ENCODE peak calls at places on chromosome 17, in six cellular contexts. M is mammary epithelial cell, K is sigmoid colon, L is pancreas, X is mesendoderm, J is esophagus squamous epithelium. C is an unnamed sample. For H3K27me3, the result is how much of the 10 kb centered on the place peaks cover.

GRCh38 chr17:42276609-42277341 is 584 bp upstream of the STAT5B start:
- DNase-seq in X (peak), L (peak), M (peak), K (peak), J (no peak), C (no peak)

GRCh38 chr17:72479113-72479512 is 358.3 kb downstream of the SOX9 start:
- DNase-seq in K (no peak), X (no peak), L (peak), M (no peak), J (no peak), C (no peak)

GRCh38 chr17:17572010-17572785 is 19.3 kb downstream of the PEMT start:
- DNase-seq in M (no peak), L (no peak), J (no peak), K (no peak), X (no peak), C (no peak)

GRCh38 chr17:54754560-54754959 is 146.1 kb upstream of the TOM1L1 start:
- DNase-seq in K (no peak), L (no peak), M (no peak), J (no peak), X (peak), C (no peak)

GRCh38 chr17:67557921-67558320 is 159.8 kb upstream of the NOL11 start:
- DNase-seq in K (peak), L (no peak), X (no peak), J (no peak), M (no peak), C (no peak)

GRCh38 chr17:835263-835662 is 53.1 kb downstream of the MRM3 start:
- DNase-seq in X (peak), L (no peak), M (peak), J (no peak), K (peak), C (no peak)

GRCh38 chr17:36198831-36199465 is 2.4 kb upstream of the CCL3L1 start:
- DNase-seq in J (no peak), X (peak), M (no peak), K (no peak), L (no peak), C (no peak)

GRCh38 chr17:535165-535564 is 179.5 kb downstream of the VPS53 start:
- DNase-seq in J (no peak), M (no peak), L (no peak), X (no peak), K (no peak), C (no peak)

GRCh38 chr17:61309857-61310256 is 89.8 kb upstream of the TBX2 start:
- DNase-seq in K (no peak), J (no peak), X (no peak), M (peak), L (no peak), C (no peak)

GRCh38 chr17:39671651-39672521 is 3.6 kb downstream of the PNMT start:
- DNase-seq in K (no peak), L (peak), X (peak), M (peak), J (no peak), C (no peak)

GRCh38 chr17:33260638-33261037 is 32.5 kb downstream of the ASIC2 start:
- DNase-seq in J (no peak), M (no peak), X (no peak), L (no peak), K (no peak), C (no peak)

GRCh38 chr17:29569245-29569950 is 897 bp downstream of the TP53I13 start:
- DNase-seq in K (peak), L (no peak), M (peak), X (peak), J (no peak), C (no peak)

GRCh38 chr17:21191698-21192097 is 22.3 kb downstream of the TMEM11 start:
- DNase-seq in M (no peak), L (no peak), X (no peak), K (no peak), J (no peak), C (no peak)

GRCh38 chr17:59371426-59372099 is 40.1 kb downstream of the YPEL2 start:
- DNase-seq in M (no peak), L (no peak), K (peak), X (no peak), J (no peak), C (no peak)

GRCh38 chr17:77594416-77595209 is 363.9 kb upstream of the TNRC6C start:
- DNase-seq in X (no peak), M (no peak), K (peak), L (no peak), J (no peak), C (peak)

GRCh38 chr17:5832886-5833285 is 237.3 kb upstream of the WSCD1 start:
- DNase-seq in L (no peak), K (no peak), X (peak), M (peak), J (no peak), C (no peak)

GRCh38 chr17:16932611-16933010 is 39.3 kb downstream of the TNFRSF13B start:
- DNase-seq in J (no peak), L (no peak), M (no peak), K (peak), X (no peak), C (no peak)

GRCh38 chr17:47192549-47192948 is 3.5 kb upstream of the CDC27 start:
- DNase-seq in J (no peak), L (no peak), M (no peak), X (no peak), K (no peak), C (no peak)

DNA sequence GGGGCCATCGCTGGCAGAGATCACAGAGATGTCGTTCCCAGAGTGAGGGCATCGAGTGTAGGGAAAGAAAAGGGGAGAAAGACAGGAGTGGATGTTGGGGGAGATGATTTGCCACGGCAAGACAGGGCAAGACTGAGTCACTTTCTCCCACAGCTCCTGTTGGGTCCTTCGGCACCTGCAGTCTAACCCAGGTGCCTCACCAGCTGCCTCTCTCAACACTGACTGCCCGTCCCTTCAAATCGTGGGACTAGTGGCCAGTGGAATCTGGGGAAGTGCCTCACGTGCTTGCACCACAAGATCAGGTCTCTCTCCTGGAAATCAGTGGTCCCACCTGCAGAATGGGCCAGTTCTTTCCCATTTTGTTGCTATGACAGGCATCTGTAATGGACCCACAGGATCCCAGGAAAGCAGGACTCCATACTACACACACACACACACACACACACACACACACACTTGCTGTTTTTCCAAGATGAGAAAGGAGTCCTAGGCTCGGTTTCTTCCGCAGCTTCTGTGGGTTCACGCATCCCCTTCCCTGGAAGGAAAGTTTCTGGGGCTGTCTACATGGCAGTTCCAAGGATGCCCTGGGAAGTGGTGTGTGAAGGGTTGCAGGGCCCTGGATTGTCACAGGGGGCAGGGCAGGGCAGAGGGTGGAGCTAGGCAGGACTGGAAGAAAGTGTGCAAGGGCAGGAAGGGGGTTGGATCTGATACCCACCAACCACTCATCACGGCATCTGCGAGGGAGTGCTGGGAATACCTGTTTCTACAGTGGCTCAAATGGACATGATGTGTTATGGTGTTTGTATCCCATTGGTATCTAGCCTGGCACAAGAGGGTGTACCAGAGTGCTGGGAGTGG is 10.2 kb upstream of the CBX8 start:
- DNase-seq in M (no peak), J (no peak), X (no peak), K (no peak), L (no peak), C (no peak)
- H3K27me3 ChIP-seq in M (under half), J (half or more), X (half or more), K (half or more), L (under half), C (half or more)

GRCh38 chr17:69717214-69717613 is 302.7 kb downstream of the MAP2K6 start:
- DNase-seq in J (no peak), L (no peak), M (no peak), X (peak), K (no peak), C (no peak)

GRCh38 chr17:69716571-69716970 is 302.1 kb downstream of the MAP2K6 start:
- DNase-seq in X (no peak), L (no peak), M (no peak), J (no peak), K (no peak), C (no peak)

GRCh38 chr17:69717819-69718218 is 303.3 kb downstream of the MAP2K6 start:
- DNase-seq in M (no peak), J (no peak), X (no peak), K (no peak), L (no peak), C (no peak)

GRCh38 chr17:69722518-69722917 is 308.0 kb downstream of the MAP2K6 start:
- DNase-seq in L (no peak), M (no peak), J (no peak), K (no peak), X (no peak), C (no peak)

DNA sequence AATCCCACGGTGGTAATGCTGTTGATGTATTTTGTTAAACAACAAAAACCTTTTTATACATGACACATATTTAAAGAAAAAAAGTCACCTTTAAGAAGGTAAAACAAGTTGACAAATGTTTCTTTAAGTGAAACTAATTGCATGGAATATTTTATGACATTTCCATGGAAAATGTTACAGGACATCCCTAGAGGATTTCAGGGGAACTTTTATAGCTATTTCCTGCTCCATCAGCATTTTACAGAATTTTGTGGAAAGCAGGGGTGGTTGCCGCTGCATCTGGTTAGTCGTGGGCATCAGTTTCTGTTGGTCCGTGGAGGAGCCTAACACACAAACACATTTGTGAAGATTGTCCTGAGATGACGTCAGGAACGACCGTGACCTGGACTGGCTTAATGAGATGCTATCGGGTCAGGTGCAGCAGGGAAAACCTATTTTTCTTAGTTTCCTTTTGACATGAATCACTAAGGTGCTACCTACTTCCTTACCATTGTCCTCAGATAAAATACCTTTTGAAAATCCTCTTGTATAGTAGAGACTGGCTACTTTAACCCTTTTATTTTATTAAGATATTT is 305.1 kb downstream of the MAP2K6 start:
- DNase-seq in J (no peak), K (no peak), L (no peak), M (no peak), X (no peak), C (no peak)
- H3K27me3 ChIP-seq in J (under half), K (under half), L (under half), M (under half), X (under half), C (under half)

GRCh38 chr17:4576729-4577322 is 7.5 kb upstream of the SMTNL2 start:
- DNase-seq in X (peak), L (no peak), M (no peak), J (no peak), K (no peak), C (peak)
- H3K27me3 ChIP-seq in X (under half), L (under half), M (under half), J (under half), K (under half), C (under half)

GRCh38 chr17:37740861-37741260 is 4.0 kb downstream of the HNF1B start:
- DNase-seq in J (no peak), M (no peak), K (no peak), L (no peak), X (no peak), C (no peak)
- H3K27me3 ChIP-seq in J (under half), M (half or more), K (half or more), L (under half), X (under half), C (under half)

GRCh38 chr17:48582750-48583069 is 4.6 kb upstream of the HOXB4 start:
- DNase-seq in J (no peak), K (no peak), X (no peak), L (no peak), M (peak), C (no peak)
- H3K27me3 ChIP-seq in J (under half), K (under half), X (half or more), L (under half), M (under half), C (half or more)

DNA sequence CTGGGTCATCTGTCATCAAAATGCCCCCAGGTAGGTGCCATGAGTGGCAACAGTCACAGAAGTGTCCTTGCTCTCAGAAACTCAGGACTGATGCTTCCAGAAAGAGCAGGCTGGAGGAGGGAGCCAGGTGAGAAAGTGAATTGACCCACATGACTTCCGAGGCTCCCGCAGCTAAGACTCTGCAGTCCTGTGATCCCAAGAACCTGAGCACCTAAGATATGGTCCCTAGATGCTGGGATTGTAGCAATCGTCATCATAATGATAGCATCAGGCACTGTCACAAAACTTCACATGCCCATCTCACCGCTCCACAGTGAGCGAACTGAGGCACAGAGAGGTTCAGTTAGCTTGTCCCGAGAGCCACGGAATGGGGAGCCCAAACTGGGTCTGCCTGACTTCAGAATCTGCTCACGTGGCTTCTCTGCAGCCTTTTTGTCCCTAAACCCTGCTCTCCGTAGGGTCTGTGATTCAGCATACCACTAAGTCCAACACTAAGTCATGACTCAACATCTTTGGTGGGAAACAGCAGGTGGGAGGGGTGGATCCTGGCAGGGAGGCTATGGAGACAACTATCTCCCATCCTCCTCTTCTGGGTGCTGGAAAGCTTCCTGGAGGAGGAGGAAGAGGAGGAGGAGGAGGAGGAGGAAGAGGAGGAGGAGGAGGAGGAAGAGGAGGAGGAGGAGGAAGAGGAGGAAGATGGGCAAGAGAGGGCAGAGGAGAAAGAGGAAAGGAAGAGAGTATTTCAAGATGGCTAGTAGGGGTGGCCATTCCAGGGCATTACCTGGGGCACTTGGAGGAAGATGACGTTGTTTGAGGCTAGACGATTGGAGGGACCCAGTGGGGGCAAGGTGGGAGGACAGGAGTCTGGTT is 55.5 kb upstream of the DLX4 start:
- DNase-seq in X (no peak), K (no peak), J (no peak), M (peak), L (no peak), C (no peak)
- H3K27me3 ChIP-seq in X (under half), K (half or more), J (under half), M (under half), L (under half), C (under half)

GRCh38 chr17:74532115-74532514 is 840 bp upstream of the CD300LB start:
- DNase-seq in L (no peak), K (peak), J (no peak), X (peak), M (no peak), C (peak)
- H3K27me3 ChIP-seq in L (under half), K (under half), J (under half), X (under half), M (under half), C (under half)

GRCh38 chr17:80468781-80469533 is 7.5 kb downstream of the NPTX1 start:
- DNase-seq in L (no peak), K (no peak), J (no peak), X (no peak), M (no peak), C (no peak)

GRCh38 chr17:80468222-80468621 is 8.2 kb downstream of the NPTX1 start:
- DNase-seq in X (no peak), J (no peak), L (no peak), M (no peak), K (no peak), C (no peak)

GRCh38 chr17:80471922-80472321 is 4.5 kb downstream of the NPTX1 start:
- DNase-seq in K (no peak), L (no peak), J (no peak), M (no peak), X (no peak), C (no peak)

GRCh38 chr17:80470603-80471002 is 5.8 kb downstream of the NPTX1 start:
- DNase-seq in M (no peak), X (no peak), J (no peak), K (no peak), L (no peak), C (peak)

GRCh38 chr17:80469667-80470066 is 6.7 kb downstream of the NPTX1 start:
- DNase-seq in L (no peak), X (no peak), M (no peak), K (no peak), J (no peak), C (peak)
- H3K27me3 ChIP-seq in L (under half), X (under half), M (under half), K (under half), J (under half), C (under half)

C was measured in upper lobe of left lung.